ENCODE peak calls at places on chromosomes 3 and 15, in ten cellular contexts. B, O, W, Q, X, L, E, I, U and D are unnamed samples.

GRCh38 chr3:65348596-65348995 is 660.8 kb upstream of the ADAMTS9 start:
- DNase-seq in B (no peak), O (no peak), W (no peak), Q (no peak), X (no peak), L (no peak), E (peak), I (peak), U (no peak), D (no peak)

GRCh38 chr3:112740800-112741199 is 99.9 kb upstream of the CCDC80 start:
- DNase-seq in B (no peak), O (no peak), W (no peak), Q (no peak), X (no peak), L (no peak), E (no peak), I (no peak), U (no peak), D (no peak)

GRCh38 chr15:45611305-45611704 is 23.5 kb upstream of the SQOR start:
- DNase-seq in B (peak), O (no peak), W (no peak), Q (no peak), X (no peak), L (no peak), E (no peak), I (peak), U (no peak), D (no peak)

GRCh38 chr15:92606126-92606835 is 49.3 kb downstream of the FAM174B start:
- DNase-seq in B (no peak), O (no peak), W (no peak), Q (no peak), X (no peak), L (no peak), E (no peak), I (no peak), U (no peak), D (no peak)

GRCh38 chr3:193884011-193884410 is 251.9 kb upstream of the HES1 start:
- DNase-seq in B (no peak), O (no peak), W (no peak), Q (no peak), X (no peak), L (no peak), E (no peak), I (peak), U (no peak), D (no peak)

GRCh38 chr3:155917781-155918180 is 47.3 kb downstream of the GMPS start:
- DNase-seq in B (no peak), O (no peak), W (no peak), Q (no peak), X (no peak), L (no peak), E (peak), I (no peak), U (no peak), D (no peak)

GRCh38 chr3:66393486-66394260 is 107.1 kb downstream of the LRIG1 start:
- DNase-seq in B (no peak), O (no peak), W (peak), Q (no peak), X (no peak), L (no peak), E (peak), I (peak), U (peak), D (no peak)

GRCh38 chr15:41934843-41935242 is 37.5 kb downstream of the EHD4 start:
- DNase-seq in B (no peak), O (no peak), W (no peak), Q (peak), X (no peak), L (no peak), E (no peak), I (peak), U (no peak), D (no peak)

GRCh38 chr15:68315035-68315434 is 37.5 kb downstream of the FEM1B start:
- DNase-seq in B (peak), O (no peak), W (no peak), Q (no peak), X (no peak), L (no peak), E (no peak), I (no peak), U (no peak), D (no peak)

GRCh38 chr15:74179101-74179841 is 5.8 kb downstream of the ISLR start:
- DNase-seq in B (peak), O (peak), W (no peak), Q (peak), X (peak), L (peak), E (peak), I (peak), U (peak), D (peak)

GRCh38 chr3:141849056-141849814 is 27.2 kb upstream of the ATP1B3 start:
- DNase-seq in B (no peak), O (no peak), W (no peak), Q (no peak), X (no peak), L (no peak), E (no peak), I (no peak), U (no peak), D (peak)

GRCh38 chr3:26638113-26638512 is 15.5 kb downstream of the LRRC3B start:
- DNase-seq in B (no peak), O (no peak), W (no peak), Q (no peak), X (no peak), L (no peak), E (no peak), I (no peak), U (no peak), D (no peak)

GRCh38 chr3:183158552-183159006 is 4.0 kb downstream of the LAMP3 start:
- DNase-seq in B (no peak), O (no peak), W (peak), Q (peak), X (no peak), L (no peak), E (peak), I (peak), U (peak), D (no peak)

GRCh38 chr15:25875551-25875950 is 12.4 kb upstream of the ATP10A start:
- DNase-seq in B (no peak), O (no peak), W (no peak), Q (no peak), X (no peak), L (no peak), E (no peak), I (no peak), U (no peak), D (no peak)

GRCh38 chr3:150124142-150124541 is 153.4 kb upstream of the PFN2 start:
- DNase-seq in B (no peak), O (no peak), W (no peak), Q (no peak), X (no peak), L (no peak), E (no peak), I (no peak), U (no peak), D (no peak)

GRCh38 chr3:169244119-169244864 is 419.2 kb downstream of the MECOM start:
- DNase-seq in B (peak), O (no peak), W (no peak), Q (no peak), X (peak), L (no peak), E (no peak), I (no peak), U (no peak), D (no peak)

GRCh38 chr3:124565013-124565412 is 165.2 kb upstream of the UMPS start:
- DNase-seq in B (peak), O (peak), W (no peak), Q (peak), X (no peak), L (no peak), E (peak), I (peak), U (peak), D (peak)

GRCh38 chr15:70863450-70864218 is 9.7 kb upstream of the LARP6 start:
- DNase-seq in B (no peak), O (no peak), W (no peak), Q (peak), X (no peak), L (no peak), E (peak), I (peak), U (peak), D (no peak)

GRCh38 chr3:110810356-110810755 is 261.3 kb upstream of the NECTIN3 start:
- DNase-seq in B (no peak), O (no peak), W (no peak), Q (peak), X (no peak), L (no peak), E (peak), I (peak), U (no peak), D (no peak)

GRCh38 chr3:152241142-152242067 is 27.3 kb upstream of the MBNL1 start:
- DNase-seq in B (no peak), O (no peak), W (no peak), Q (peak), X (no peak), L (no peak), E (no peak), I (no peak), U (no peak), D (no peak)

GRCh38 chr15:73889053-73889452 is 15.7 kb downstream of the TBC1D21 start:
- DNase-seq in B (no peak), O (no peak), W (no peak), Q (no peak), X (no peak), L (no peak), E (no peak), I (no peak), U (no peak), D (no peak)

GRCh38 chr15:70853855-70854668 is at the start of gene LARP6:
- DNase-seq in B (peak), O (peak), W (no peak), Q (peak), X (peak), L (peak), E (peak), I (peak), U (no peak), D (peak)

GRCh38 chr15:52378746-52379394 is 83.3 kb upstream of the MYO5C start:
- DNase-seq in B (no peak), O (no peak), W (peak), Q (no peak), X (no peak), L (no peak), E (no peak), I (no peak), U (no peak), D (no peak)

GRCh38 chr3:100041328-100041749 is 73.0 kb downstream of the FILIP1L start:
- DNase-seq in B (no peak), O (no peak), W (no peak), Q (peak), X (no peak), L (no peak), E (peak), I (peak), U (peak), D (no peak)

GRCh38 chr15:80640546-80641121 is 54.5 kb upstream of the ABHD17C start:
- DNase-seq in B (no peak), O (no peak), W (no peak), Q (no peak), X (no peak), L (no peak), E (no peak), I (no peak), U (no peak), D (no peak)

GRCh38 chr3:171239757-171240503 is 213.4 kb upstream of the SLC2A2 start:
- DNase-seq in B (no peak), O (no peak), W (no peak), Q (no peak), X (no peak), L (no peak), E (no peak), I (no peak), U (no peak), D (no peak)

GRCh38 chr15:40693904-40694705 is 869 bp upstream of the RAD51 start:
- DNase-seq in B (no peak), O (no peak), W (peak), Q (no peak), X (no peak), L (no peak), E (no peak), I (no peak), U (no peak), D (no peak)

GRCh38 chr3:126005951-126006350 is 37.0 kb downstream of the ROPN1B start:
- DNase-seq in B (no peak), O (no peak), W (no peak), Q (peak), X (no peak), L (no peak), E (peak), I (peak), U (peak), D (no peak)

GRCh38 chr3:18396428-18396827 is 28.7 kb downstream of the SATB1 start:
- DNase-seq in B (no peak), O (no peak), W (no peak), Q (no peak), X (no peak), L (no peak), E (no peak), I (no peak), U (no peak), D (no peak)

GRCh38 chr3:100316656-100317069 is 17.9 kb upstream of the NIT2 start:
- DNase-seq in B (peak), O (peak), W (no peak), Q (peak), X (no peak), L (no peak), E (peak), I (peak), U (peak), D (peak)

GRCh38 chr3:108091498-108092259 is 848 bp upstream of the CD47 start:
- DNase-seq in B (no peak), O (peak), W (no peak), Q (no peak), X (peak), L (peak), E (no peak), I (no peak), U (no peak), D (peak)

GRCh38 chr3:81989274-81989673 is 227.8 kb upstream of the GBE1 start:
- DNase-seq in B (no peak), O (no peak), W (no peak), Q (no peak), X (no peak), L (no peak), E (no peak), I (no peak), U (no peak), D (no peak)

GRCh38 chr3:52536112-52536368 is 365 bp upstream of the UQCC5 start:
- DNase-seq in B (no peak), O (no peak), W (no peak), Q (no peak), X (no peak), L (no peak), E (no peak), I (no peak), U (no peak), D (no peak)

GRCh38 chr3:52537165-52537635 is 795 bp downstream of the UQCC5 start:
- DNase-seq in B (no peak), O (peak), W (no peak), Q (no peak), X (no peak), L (no peak), E (no peak), I (no peak), U (no peak), D (no peak)

GRCh38 chr3:52534281-52535183 is 875 bp upstream of the NT5DC2 start:
- DNase-seq in B (peak), O (peak), W (no peak), Q (no peak), X (peak), L (peak), E (peak), I (peak), U (no peak), D (no peak)

GRCh38 chr3:52536369-52537164 is at the start of gene UQCC5:
- DNase-seq in B (peak), O (peak), W (peak), Q (peak), X (peak), L (peak), E (peak), I (peak), U (peak), D (peak)

DNA sequence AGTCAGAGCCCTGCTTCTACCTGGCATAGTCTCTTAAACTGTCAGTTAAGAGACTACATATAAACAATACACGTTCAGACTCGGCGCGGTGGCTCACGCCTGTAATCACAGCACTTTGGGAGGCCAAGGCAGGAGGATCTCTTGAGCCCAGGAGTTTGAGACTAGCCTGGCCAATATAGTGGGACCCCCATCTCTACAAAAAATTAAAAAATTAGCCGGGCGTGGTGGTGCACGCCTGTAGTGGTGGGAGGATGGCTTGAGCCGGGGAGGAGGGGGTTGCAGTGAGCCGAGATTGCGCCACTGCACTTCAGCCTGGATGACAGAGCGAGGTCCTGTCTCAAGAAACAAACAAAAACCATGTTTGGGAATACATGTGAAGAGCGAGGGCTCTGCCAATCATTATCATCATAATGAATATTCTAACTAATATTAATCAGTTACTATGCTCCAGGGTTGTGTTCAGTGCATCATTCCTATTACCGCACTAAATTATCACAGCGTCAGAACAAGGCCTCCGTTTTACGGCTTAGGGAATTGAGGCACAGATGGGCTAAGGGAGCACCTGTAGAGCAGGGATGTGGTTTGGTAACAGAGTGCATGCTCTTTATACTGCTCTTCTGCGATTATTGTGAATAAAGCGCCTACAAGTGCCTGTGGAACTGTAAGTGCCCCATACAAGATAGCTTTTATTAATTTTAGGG is 844 bp upstream of the UQCC5 start:
- DNase-seq in B (no peak), O (peak), W (no peak), Q (no peak), X (no peak), L (no peak), E (no peak), I (no peak), U (no peak), D (no peak)
- H3K4me3 ChIP-seq in B (no peak), O (no peak), W (no peak), Q (no peak), X (peak), L (peak), E (no peak), I (no peak), U (no peak), D (no peak)

DNA sequence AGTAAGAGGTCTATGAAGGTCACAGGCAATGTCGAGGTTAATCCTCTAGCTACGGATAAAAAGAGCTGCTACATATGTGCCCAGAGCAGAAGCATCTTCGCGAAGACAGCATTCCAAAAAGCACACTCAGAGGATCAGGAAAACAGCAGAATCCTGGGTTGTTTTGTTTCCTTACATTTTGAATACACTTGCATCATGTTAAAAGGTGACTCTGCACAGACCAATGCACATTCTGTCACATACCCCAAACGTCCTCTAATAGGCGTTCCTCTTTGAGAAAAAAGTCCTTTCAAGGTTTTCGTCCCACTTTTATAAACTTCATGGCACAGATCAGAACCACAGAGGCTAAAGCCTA is 52.7 kb downstream of the VGLL4 start:
- DNase-seq in B (no peak), O (no peak), W (no peak), Q (no peak), X (no peak), L (no peak), E (peak), I (no peak), U (no peak), D (no peak)
- H3K4me3 ChIP-seq in B (peak), O (no peak), W (no peak), Q (no peak), X (peak), L (no peak), E (no peak), I (no peak), U (no peak), D (no peak)

GRCh38 chr3:11288786-11289637 is 16.8 kb downstream of the ATG7 start:
- DNase-seq in B (no peak), O (no peak), W (peak), Q (peak), X (no peak), L (no peak), E (peak), I (peak), U (peak), D (no peak)
- H3K4me3 ChIP-seq in B (peak), O (no peak), W (peak), Q (peak), X (no peak), L (no peak), E (peak), I (no peak), U (no peak), D (no peak)

DNA sequence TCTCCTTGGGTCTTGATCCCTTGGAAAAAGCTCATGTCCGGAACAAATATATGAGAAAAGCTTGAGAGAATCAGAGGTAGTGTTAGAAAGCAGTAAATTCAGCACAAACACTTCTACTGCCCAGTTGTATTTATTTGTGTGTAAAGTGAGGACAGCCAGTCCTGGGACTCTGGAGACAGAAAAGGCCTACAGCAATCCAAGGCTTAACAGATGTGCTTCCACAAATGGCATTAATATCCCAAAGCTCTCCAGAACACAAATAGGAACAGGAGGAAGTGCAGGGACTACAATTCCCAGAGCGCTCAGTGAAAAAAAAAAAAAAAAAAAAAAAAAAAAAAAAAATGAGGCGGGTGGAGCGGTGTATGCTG is 393 bp upstream of the AP2M1 start:
- DNase-seq in B (no peak), O (no peak), W (no peak), Q (no peak), X (no peak), L (no peak), E (no peak), I (no peak), U (no peak), D (no peak)
- H3K4me3 ChIP-seq in B (no peak), O (no peak), W (no peak), Q (no peak), X (no peak), L (no peak), E (no peak), I (no peak), U (no peak), D (no peak)

DNA sequence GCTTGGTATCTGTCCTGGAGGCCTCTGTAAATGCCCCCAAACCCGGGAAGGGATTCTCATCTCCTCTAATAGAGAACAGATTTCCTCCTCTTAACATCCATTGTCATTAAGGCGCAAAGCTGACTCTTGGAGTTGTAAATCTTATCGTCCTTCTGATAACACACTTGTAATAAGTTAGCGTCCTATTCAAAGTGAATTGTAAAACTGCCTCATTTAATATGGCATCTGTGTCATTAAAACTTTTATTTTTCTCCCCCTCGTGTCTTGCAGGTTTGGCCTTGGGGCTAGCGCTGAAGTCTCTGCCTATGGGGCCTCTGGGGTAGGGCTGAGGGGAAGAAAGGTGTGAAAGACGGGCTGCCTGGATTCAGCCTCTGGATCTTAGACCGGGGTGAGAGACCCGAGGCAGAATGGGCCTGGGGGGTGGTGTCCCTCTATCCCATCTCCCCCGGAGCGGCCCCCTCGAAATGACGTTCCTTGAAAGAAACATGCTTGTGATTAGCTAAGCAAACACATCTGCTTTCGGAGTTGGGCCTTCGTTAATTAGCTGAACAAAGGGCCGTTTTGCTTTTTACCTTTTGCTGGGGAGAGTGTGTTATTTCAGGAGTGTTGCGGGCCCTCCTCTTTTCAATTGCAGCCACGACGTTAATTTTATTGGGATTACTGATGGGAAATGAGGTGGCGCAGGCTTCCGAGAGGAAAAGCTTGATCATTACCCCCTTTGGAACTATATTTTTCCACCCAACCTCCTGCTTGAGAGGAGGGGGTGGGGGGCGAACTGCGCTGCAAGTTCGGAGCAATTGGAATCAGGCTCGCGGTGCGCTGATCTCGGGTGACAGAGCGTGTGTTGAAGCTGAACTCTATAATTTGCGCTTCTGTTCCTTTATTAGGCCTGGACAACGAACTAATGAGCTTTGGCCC is 12.4 kb downstream of the NR2F2 start:
- DNase-seq in B (no peak), O (no peak), W (no peak), Q (no peak), X (peak), L (no peak), E (no peak), I (peak), U (peak), D (no peak)
- H3K4me3 ChIP-seq in B (no peak), O (peak), W (no peak), Q (no peak), X (peak), L (peak), E (peak), I (peak), U (peak), D (no peak)